ENCODE peak calls at places on chromosomes 12 and 14, in four cellular contexts. K is A549, V is K562, J is H1. F is an unnamed sample. For H3K4me1, the result is how much of the 10 kb centered on the place peaks cover.

GRCh38 chr12:46921048-46921753 is 95.4 kb upstream of the SLC38A4 start:
- DNase-seq in K (no peak), V (no peak), J (no peak), F (no peak)

GRCh38 chr12:67788118-67788517 is 139.6 kb downstream of the DYRK2 start:
- DNase-seq in K (no peak), V (no peak), J (no peak), F (no peak)

GRCh38 chr12:113874326-113874725 is 91.8 kb downstream of the RBM19 start:
- DNase-seq in K (no peak), V (no peak), J (no peak), F (no peak)

GRCh38 chr14:102213984-102214658 is 74.4 kb downstream of the WDR20 start:
- DNase-seq in K (peak), V (peak), J (no peak), F (no peak)

GRCh38 chr14:95562892-95563685 is 28.2 kb downstream of the GLRX5 start:
- DNase-seq in K (no peak), V (no peak), J (no peak), F (no peak)

GRCh38 chr14:92258934-92259333 is 64.0 kb upstream of the SLC24A4 start:
- DNase-seq in K (no peak), V (peak), J (no peak), F (no peak)

GRCh38 chr12:130041983-130042812 is 120.1 kb upstream of the FZD10 start:
- DNase-seq in K (peak), V (peak), J (no peak), F (no peak)

GRCh38 chr14:50821471-50822464 is 9.2 kb downstream of the NIN start:
- DNase-seq in K (no peak), V (peak), J (no peak), F (no peak)

GRCh38 chr12:10847701-10848100 is 1.6 kb downstream of the PRR4 start:
- DNase-seq in K (no peak), V (no peak), J (no peak), F (no peak)

GRCh38 chr12:127811988-127812387 is 455.0 kb upstream of the TMEM132C start:
- DNase-seq in K (no peak), V (no peak), J (peak), F (no peak)

GRCh38 chr14:98945611-98946570 is 326.1 kb downstream of the BCL11B start:
- DNase-seq in K (no peak), V (no peak), J (no peak), F (no peak)

GRCh38 chr14:22994762-22995275 is 12.5 kb upstream of the AJUBA start:
- DNase-seq in K (peak), V (peak), J (no peak), F (no peak)

GRCh38 chr14:22998324-22999012 is 11.5 kb downstream of the C14orf93 start:
- DNase-seq in K (no peak), V (no peak), J (no peak), F (no peak)

GRCh38 chr14:22997676-22998323 is 12.1 kb downstream of the C14orf93 start:
- DNase-seq in K (no peak), V (no peak), J (no peak), F (no peak)

GRCh38 chr14:22996823-22997301 is 13.1 kb downstream of the C14orf93 start:
- DNase-seq in K (no peak), V (peak), J (no peak), F (no peak)

GRCh38 chr14:22995889-22996611 is 13.7 kb upstream of the AJUBA start:
- DNase-seq in K (no peak), V (no peak), J (no peak), F (no peak)
- TF ChIP-seq CTCF in K (no peak), V (no peak), J (no peak), F (no peak)

GRCh38 chr12:110468212-110469048 is at the start of the genes FAM216A and GPN3:
- DNase-seq in K (peak), V (peak), J (peak), F (peak)
- TF ChIP-seq POLR2A in K (peak), V (peak), J (peak), F (no peak)

GRCh38 chr12:116125084-116125483 is 152.4 kb downstream of the MED13L start:
- DNase-seq in K (no peak), V (no peak), J (no peak), F (no peak)

GRCh38 chr12:116123511-116124258 is 153.8 kb downstream of the MED13L start:
- DNase-seq in K (no peak), V (peak), J (no peak), F (no peak)

GRCh38 chr12:116125981-116126566 is 151.4 kb downstream of the MED13L start:
- DNase-seq in K (no peak), V (no peak), J (no peak), F (no peak)

GRCh38 chr12:116122639-116123038 is 154.9 kb downstream of the MED13L start:
- DNase-seq in K (no peak), V (no peak), J (no peak), F (no peak)

GRCh38 chr12:116121453-116121871 is 156.0 kb downstream of the MED13L start:
- DNase-seq in K (no peak), V (no peak), J (no peak), F (no peak)
- H3K4me1 ChIP-seq in K (half or more), V (under half), J (under half), F (under half)

DNA sequence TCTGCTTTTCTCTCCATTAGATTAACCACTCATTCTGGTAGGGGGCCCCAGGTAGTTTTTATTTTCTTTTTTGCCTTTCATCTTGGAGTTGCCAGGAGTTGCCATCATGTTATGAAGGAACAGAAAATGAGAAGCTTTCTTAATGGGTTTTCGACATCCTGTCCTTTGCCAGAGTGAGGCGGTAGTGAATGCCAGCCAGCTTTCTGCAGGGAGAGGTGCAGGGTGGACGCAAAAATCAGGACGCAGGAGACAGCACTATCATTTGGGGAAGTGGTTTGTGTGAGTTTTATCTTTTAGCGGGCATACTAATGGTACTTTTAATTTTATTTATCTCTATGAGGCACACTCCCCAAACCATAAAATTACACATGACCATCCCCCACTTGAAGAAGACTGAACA is 1.7 kb downstream of the RASSF8 start:
- DNase-seq in K (peak), V (no peak), J (no peak), F (no peak)
- TF ChIP-seq CTCF in K (no peak), V (no peak), J (peak), F (no peak)

DNA sequence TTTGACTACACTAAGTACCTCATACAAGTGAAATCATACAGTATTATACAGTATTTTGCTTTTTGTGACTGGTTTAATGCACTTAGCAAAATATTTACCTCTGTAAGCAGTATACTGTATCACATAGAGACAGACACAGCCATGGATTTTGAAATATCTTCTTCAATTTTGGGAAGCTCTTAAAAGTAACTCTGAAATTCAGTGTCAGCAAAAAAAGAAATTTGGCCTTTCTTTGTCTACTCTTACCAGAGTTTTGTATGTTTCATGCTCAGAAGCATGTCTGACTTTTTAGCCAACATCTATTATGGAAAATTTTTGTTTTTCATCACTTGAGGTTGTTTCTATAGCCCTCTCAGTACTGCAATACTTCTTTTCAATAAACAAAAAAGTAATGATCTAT is 1102.2 kb downstream of the TRHDE start:
- DNase-seq in K (no peak), V (no peak), J (no peak), F (no peak)
- TF ChIP-seq POLR2A in K (no peak), V (no peak), J (no peak), F (no peak)

GRCh38 chr12:109458771-109459208 is 18.3 kb downstream of the KCTD10 start:
- DNase-seq in K (no peak), V (no peak), J (no peak), F (no peak)

GRCh38 chr12:109459247-109459646 is 17.9 kb downstream of the KCTD10 start:
- DNase-seq in K (no peak), V (no peak), J (no peak), F (no peak)

GRCh38 chr12:109455706-109456105 is 21.4 kb downstream of the KCTD10 start:
- DNase-seq in K (no peak), V (no peak), J (no peak), F (no peak)

GRCh38 chr12:109460538-109460937 is 16.6 kb downstream of the KCTD10 start:
- DNase-seq in K (no peak), V (no peak), J (no peak), F (no peak)

GRCh38 chr12:109458086-109458485 is 19.0 kb downstream of the KCTD10 start:
- DNase-seq in K (no peak), V (no peak), J (no peak), F (no peak)
- H3K4me1 ChIP-seq in K (under half), V (under half), J (under half), F (half or more)

GRCh38 chr12:72679147-72679757 is 407.1 kb downstream of the TRHDE start:
- DNase-seq in K (no peak), V (no peak), J (no peak), F (no peak)
- TF ChIP-seq CTCF in K (no peak), V (no peak), J (no peak), F (no peak)

F was measured in esophagus squamous epithelium.